ENCODE peak calls at places on chromosomes 2 and 18, in ten cellular contexts. One of them, this sample, is unnamed.

GRCh38 chr2:196230051-196230450 is 58.7 kb upstream of the STK17B start:
- DNase-seq in upper lobe of right lung: peak
- DNase-seq in fibroblast of mammary gland: no peak
- DNase-seq in fibroblast of pulmonary artery: no peak
- DNase-seq in GM06990: no peak
- DNase-seq in mucosa of descending colon: peak
- DNase-seq in heart right ventricle: no peak
- DNase-seq in HFF-Myc: no peak
- DNase-seq in GM23248: no peak
- DNase-seq in GM12865: no peak
- DNase-seq in this sample: no peak

GRCh38 chr2:26623541-26624497 is 17.3 kb downstream of the CIB4 start:
- DNase-seq in fibroblast of pulmonary artery: peak
- DNase-seq in fibroblast of mammary gland: peak
- DNase-seq in GM12865: no peak
- DNase-seq in mucosa of descending colon: no peak
- DNase-seq in GM06990: no peak
- DNase-seq in heart right ventricle: no peak
- DNase-seq in HFF-Myc: no peak
- DNase-seq in upper lobe of right lung: peak
- DNase-seq in GM23248: no peak
- DNase-seq in this sample: no peak

GRCh38 chr18:73563345-73563744 is 584.3 kb downstream of the FBXO15 start:
- DNase-seq in mucosa of descending colon: no peak
- DNase-seq in HFF-Myc: peak
- DNase-seq in GM12865: no peak
- DNase-seq in upper lobe of right lung: no peak
- DNase-seq in heart right ventricle: no peak
- DNase-seq in fibroblast of mammary gland: peak
- DNase-seq in GM23248: peak
- DNase-seq in fibroblast of pulmonary artery: peak
- DNase-seq in GM06990: no peak
- DNase-seq in this sample: no peak

GRCh38 chr18:76519156-76519549 is 24.1 kb upstream of the ZNF516 start:
- DNase-seq in fibroblast of pulmonary artery: peak
- DNase-seq in fibroblast of mammary gland: peak
- DNase-seq in GM23248: peak
- DNase-seq in mucosa of descending colon: no peak
- DNase-seq in heart right ventricle: no peak
- DNase-seq in upper lobe of right lung: no peak
- DNase-seq in HFF-Myc: no peak
- DNase-seq in GM12865: no peak
- DNase-seq in GM06990: no peak
- DNase-seq in this sample: no peak

GRCh38 chr2:36544638-36545338 is 53.2 kb downstream of the FEZ2 start:
- DNase-seq in fibroblast of pulmonary artery: no peak
- DNase-seq in heart right ventricle: no peak
- DNase-seq in mucosa of descending colon: no peak
- DNase-seq in GM12865: no peak
- DNase-seq in GM23248: peak
- DNase-seq in HFF-Myc: no peak
- DNase-seq in fibroblast of mammary gland: no peak
- DNase-seq in upper lobe of right lung: no peak
- DNase-seq in GM06990: no peak
- DNase-seq in this sample: no peak

GRCh38 chr18:24083550-24083949 is 55.3 kb upstream of the CABYR start:
- DNase-seq in mucosa of descending colon: no peak
- DNase-seq in GM12865: no peak
- DNase-seq in heart right ventricle: no peak
- DNase-seq in GM06990: no peak
- DNase-seq in fibroblast of pulmonary artery: no peak
- DNase-seq in upper lobe of right lung: no peak
- DNase-seq in fibroblast of mammary gland: no peak
- DNase-seq in GM23248: no peak
- DNase-seq in HFF-Myc: no peak
- DNase-seq in this sample: no peak

GRCh38 chr18:33560686-33561370 is 17.2 kb upstream of the ASXL3 start:
- DNase-seq in upper lobe of right lung: no peak
- DNase-seq in mucosa of descending colon: no peak
- DNase-seq in HFF-Myc: peak
- DNase-seq in GM23248: peak
- DNase-seq in heart right ventricle: no peak
- DNase-seq in GM06990: no peak
- DNase-seq in GM12865: peak
- DNase-seq in fibroblast of pulmonary artery: peak
- DNase-seq in fibroblast of mammary gland: peak
- DNase-seq in this sample: no peak

GRCh38 chr2:172455121-172455515 is 27.7 kb downstream of the ITGA6 start:
- DNase-seq in HFF-Myc: no peak
- DNase-seq in fibroblast of mammary gland: no peak
- DNase-seq in heart right ventricle: no peak
- DNase-seq in GM12865: no peak
- DNase-seq in mucosa of descending colon: no peak
- DNase-seq in upper lobe of right lung: no peak
- DNase-seq in GM06990: no peak
- DNase-seq in fibroblast of pulmonary artery: no peak
- DNase-seq in GM23248: no peak
- DNase-seq in this sample: no peak

GRCh38 chr2:98824256-98825042 is 93.5 kb upstream of the MGAT4A start:
- DNase-seq in HFF-Myc: no peak
- DNase-seq in mucosa of descending colon: no peak
- DNase-seq in heart right ventricle: no peak
- DNase-seq in GM12865: no peak
- DNase-seq in GM06990: no peak
- DNase-seq in GM23248: no peak
- DNase-seq in fibroblast of pulmonary artery: no peak
- DNase-seq in upper lobe of right lung: no peak
- DNase-seq in fibroblast of mammary gland: no peak
- DNase-seq in this sample: no peak

GRCh38 chr2:98822301-98823164 is 91.6 kb upstream of the MGAT4A start:
- DNase-seq in heart right ventricle: peak
- DNase-seq in GM23248: peak
- DNase-seq in fibroblast of mammary gland: no peak
- DNase-seq in GM12865: no peak
- DNase-seq in upper lobe of right lung: peak
- DNase-seq in fibroblast of pulmonary artery: no peak
- DNase-seq in mucosa of descending colon: no peak
- DNase-seq in HFF-Myc: no peak
- DNase-seq in GM06990: no peak
- DNase-seq in this sample: no peak

GRCh38 chr2:98821629-98822135 is 90.8 kb upstream of the MGAT4A start:
- DNase-seq in HFF-Myc: no peak
- DNase-seq in mucosa of descending colon: no peak
- DNase-seq in upper lobe of right lung: no peak
- DNase-seq in fibroblast of pulmonary artery: no peak
- DNase-seq in GM12865: no peak
- DNase-seq in GM06990: no peak
- DNase-seq in fibroblast of mammary gland: no peak
- DNase-seq in heart right ventricle: no peak
- DNase-seq in GM23248: no peak
- DNase-seq in this sample: no peak

GRCh38 chr2:98825043-98825350 is 94.1 kb upstream of the MGAT4A start:
- DNase-seq in GM12865: no peak
- DNase-seq in heart right ventricle: no peak
- DNase-seq in fibroblast of mammary gland: no peak
- DNase-seq in upper lobe of right lung: no peak
- DNase-seq in HFF-Myc: no peak
- DNase-seq in mucosa of descending colon: no peak
- DNase-seq in fibroblast of pulmonary artery: no peak
- DNase-seq in GM06990: no peak
- DNase-seq in GM23248: no peak
- DNase-seq in this sample: no peak

DNA sequence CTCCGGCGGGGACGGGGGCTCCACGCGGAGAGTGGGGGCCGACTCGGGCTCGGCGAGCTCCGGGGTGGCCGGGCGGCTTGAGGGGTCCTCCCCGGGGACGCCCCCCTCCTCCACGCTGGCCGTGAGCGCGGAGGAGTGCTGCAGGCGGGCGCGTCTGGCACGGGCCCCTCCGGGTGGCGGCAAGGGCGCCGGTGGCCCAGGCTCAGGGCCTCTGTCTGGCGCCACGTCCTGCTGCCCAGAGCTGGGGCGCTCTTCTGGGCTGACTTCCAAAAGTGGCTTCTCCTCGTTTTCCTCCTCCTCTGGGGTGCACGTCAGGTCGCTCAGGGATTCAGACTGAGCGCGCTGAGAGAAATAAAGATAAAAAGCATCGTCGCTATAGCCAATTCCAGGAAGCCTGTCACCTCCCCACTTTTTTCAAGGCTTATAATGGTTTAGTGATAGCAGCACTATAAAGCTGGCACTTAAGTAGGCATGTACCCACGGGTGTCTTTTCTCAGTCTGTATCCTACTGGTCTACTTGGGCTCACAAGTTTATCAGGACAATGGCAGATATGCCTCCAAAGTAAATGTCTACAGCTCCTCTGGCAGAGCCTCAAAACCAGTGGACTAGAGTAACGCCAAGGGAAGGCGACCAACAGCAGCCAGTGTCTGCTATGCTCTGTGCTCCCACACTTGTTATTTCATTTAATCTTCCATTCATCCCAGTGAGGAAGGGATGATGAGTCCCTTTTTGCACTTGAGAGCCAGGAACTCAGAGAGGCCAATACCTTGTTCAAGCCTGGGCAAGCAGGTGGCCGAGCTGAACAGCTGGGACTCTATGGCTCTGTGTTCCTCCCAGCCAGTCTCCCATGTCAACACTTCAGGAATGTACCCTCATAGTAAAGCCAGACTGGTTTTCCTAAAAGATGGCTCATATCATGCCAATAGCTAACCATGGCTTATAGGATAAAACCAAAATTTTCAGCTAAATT is 92.5 kb upstream of the MGAT4A start:
- DNase-seq in mucosa of descending colon: no peak
- DNase-seq in GM23248: no peak
- DNase-seq in upper lobe of right lung: no peak
- DNase-seq in GM06990: no peak
- DNase-seq in HFF-Myc: no peak
- DNase-seq in fibroblast of pulmonary artery: no peak
- DNase-seq in fibroblast of mammary gland: no peak
- DNase-seq in GM12865: no peak
- DNase-seq in heart right ventricle: peak
- DNase-seq in this sample: no peak
- H3K4me3 ChIP-seq in mucosa of descending colon: no peak
- H3K4me3 ChIP-seq in GM23248: no peak
- H3K4me3 ChIP-seq in upper lobe of right lung: peak
- H3K4me3 ChIP-seq in GM06990: no peak
- H3K4me3 ChIP-seq in HFF-Myc: no peak
- H3K4me3 ChIP-seq in fibroblast of pulmonary artery: no peak
- H3K4me3 ChIP-seq in fibroblast of mammary gland: no peak
- H3K4me3 ChIP-seq in GM12865: no peak
- H3K4me3 ChIP-seq in heart right ventricle: peak
- H3K4me3 ChIP-seq in this sample: no peak

GRCh38 chr18:47750889-47751423 is 179.5 kb downstream of the SMAD2 start:
- DNase-seq in GM12865: no peak
- DNase-seq in heart right ventricle: no peak
- DNase-seq in fibroblast of pulmonary artery: no peak
- DNase-seq in upper lobe of right lung: no peak
- DNase-seq in HFF-Myc: no peak
- DNase-seq in GM06990: no peak
- DNase-seq in fibroblast of mammary gland: no peak
- DNase-seq in mucosa of descending colon: no peak
- DNase-seq in GM23248: no peak
- DNase-seq in this sample: no peak

GRCh38 chr18:47747260-47747795 is 183.1 kb downstream of the SMAD2 start:
- DNase-seq in mucosa of descending colon: no peak
- DNase-seq in fibroblast of pulmonary artery: no peak
- DNase-seq in GM12865: no peak
- DNase-seq in GM23248: no peak
- DNase-seq in upper lobe of right lung: no peak
- DNase-seq in GM06990: no peak
- DNase-seq in HFF-Myc: no peak
- DNase-seq in fibroblast of mammary gland: no peak
- DNase-seq in heart right ventricle: no peak
- DNase-seq in this sample: no peak

GRCh38 chr18:47746615-47747014 is 183.8 kb downstream of the SMAD2 start:
- DNase-seq in fibroblast of mammary gland: no peak
- DNase-seq in upper lobe of right lung: no peak
- DNase-seq in GM06990: no peak
- DNase-seq in fibroblast of pulmonary artery: no peak
- DNase-seq in GM23248: no peak
- DNase-seq in GM12865: no peak
- DNase-seq in heart right ventricle: no peak
- DNase-seq in mucosa of descending colon: no peak
- DNase-seq in HFF-Myc: no peak
- DNase-seq in this sample: no peak

GRCh38 chr18:47748093-47748796 is 182.2 kb downstream of the SMAD2 start:
- DNase-seq in fibroblast of pulmonary artery: no peak
- DNase-seq in GM06990: no peak
- DNase-seq in heart right ventricle: no peak
- DNase-seq in GM23248: no peak
- DNase-seq in upper lobe of right lung: no peak
- DNase-seq in mucosa of descending colon: no peak
- DNase-seq in GM12865: no peak
- DNase-seq in fibroblast of mammary gland: no peak
- DNase-seq in HFF-Myc: no peak
- DNase-seq in this sample: no peak

DNA sequence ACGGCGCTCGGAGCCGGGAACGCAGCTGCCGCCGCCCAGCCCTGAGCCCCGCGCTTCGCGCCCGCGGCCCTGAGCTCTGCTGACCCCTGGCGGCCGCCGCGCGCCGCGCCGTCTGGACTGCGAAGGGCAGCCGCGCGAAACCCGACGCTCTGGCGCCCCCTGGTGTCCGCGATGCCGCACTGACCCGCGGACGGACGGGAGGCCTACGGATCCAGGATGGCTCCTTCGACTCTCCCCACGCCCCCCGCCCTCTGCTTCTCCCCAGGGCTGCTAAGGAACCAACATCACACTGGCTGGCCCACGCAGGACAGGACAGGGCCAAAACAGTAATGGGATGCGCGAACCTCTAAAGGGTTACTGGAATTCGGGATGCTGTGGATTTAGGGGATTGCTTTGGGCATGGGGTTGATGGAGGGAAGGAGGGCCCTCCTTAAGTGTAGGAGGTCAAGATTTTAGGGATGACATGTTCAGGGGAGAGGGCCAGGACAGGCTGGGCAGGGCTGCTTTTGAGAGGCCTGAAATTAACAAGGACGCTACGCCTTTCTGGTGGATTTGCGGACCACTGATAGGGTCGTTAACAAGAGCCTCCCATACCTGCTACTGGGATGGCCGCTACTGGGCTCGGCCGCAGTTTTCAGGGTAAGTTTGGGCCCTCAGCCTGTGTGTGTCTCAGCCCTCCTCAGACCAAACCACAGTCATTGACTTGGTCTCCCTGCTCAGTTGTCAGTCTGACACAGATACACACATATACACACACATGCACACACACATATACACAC is 181.1 kb downstream of the SMAD2 start:
- DNase-seq in fibroblast of mammary gland: peak
- DNase-seq in GM06990: peak
- DNase-seq in upper lobe of right lung: peak
- DNase-seq in HFF-Myc: no peak
- DNase-seq in heart right ventricle: peak
- DNase-seq in fibroblast of pulmonary artery: peak
- DNase-seq in GM12865: peak
- DNase-seq in mucosa of descending colon: peak
- DNase-seq in GM23248: peak
- DNase-seq in this sample: peak
- H3K4me3 ChIP-seq in fibroblast of mammary gland: peak
- H3K4me3 ChIP-seq in GM06990: no peak
- H3K4me3 ChIP-seq in upper lobe of right lung: peak
- H3K4me3 ChIP-seq in HFF-Myc: no peak
- H3K4me3 ChIP-seq in heart right ventricle: no peak
- H3K4me3 ChIP-seq in fibroblast of pulmonary artery: peak
- H3K4me3 ChIP-seq in GM12865: no peak
- H3K4me3 ChIP-seq in mucosa of descending colon: no peak
- H3K4me3 ChIP-seq in GM23248: peak
- H3K4me3 ChIP-seq in this sample: no peak

DNA sequence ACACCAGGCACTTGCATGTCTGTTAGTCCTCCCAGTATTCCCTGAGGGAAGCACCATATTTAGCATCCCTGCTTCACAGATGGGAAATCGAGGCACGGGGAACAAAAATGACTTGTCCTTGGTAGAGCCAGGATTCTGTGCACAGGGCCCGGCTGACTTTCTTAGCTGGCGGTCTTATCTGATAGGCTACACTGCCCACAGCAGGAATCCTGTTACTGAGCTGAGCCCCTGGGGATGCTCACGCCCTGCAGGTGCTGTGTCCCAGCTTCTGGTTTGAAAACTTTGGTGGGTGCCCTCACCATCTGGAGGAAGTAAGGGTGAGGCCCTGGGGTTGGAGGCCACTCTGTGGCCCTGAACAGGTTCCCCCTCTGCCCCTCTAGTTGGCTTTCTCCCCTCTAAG is 68.4 kb upstream of the MCFD2 start:
- DNase-seq in mucosa of descending colon: no peak
- DNase-seq in GM06990: peak
- DNase-seq in HFF-Myc: no peak
- DNase-seq in upper lobe of right lung: no peak
- DNase-seq in GM12865: peak
- DNase-seq in fibroblast of mammary gland: no peak
- DNase-seq in GM23248: no peak
- DNase-seq in heart right ventricle: no peak
- DNase-seq in fibroblast of pulmonary artery: no peak
- DNase-seq in this sample: no peak
- H3K4me3 ChIP-seq in mucosa of descending colon: no peak
- H3K4me3 ChIP-seq in GM06990: peak
- H3K4me3 ChIP-seq in HFF-Myc: no peak
- H3K4me3 ChIP-seq in upper lobe of right lung: no peak
- H3K4me3 ChIP-seq in GM12865: peak
- H3K4me3 ChIP-seq in fibroblast of mammary gland: no peak
- H3K4me3 ChIP-seq in GM23248: no peak
- H3K4me3 ChIP-seq in heart right ventricle: no peak
- H3K4me3 ChIP-seq in fibroblast of pulmonary artery: no peak
- H3K4me3 ChIP-seq in this sample: no peak

GRCh38 chr2:189613650-189614420 is 33.2 kb upstream of the SLC40A1 start:
- DNase-seq in HFF-Myc: no peak
- DNase-seq in heart right ventricle: no peak
- DNase-seq in fibroblast of mammary gland: peak
- DNase-seq in GM23248: peak
- DNase-seq in mucosa of descending colon: no peak
- DNase-seq in upper lobe of right lung: no peak
- DNase-seq in GM06990: no peak
- DNase-seq in GM12865: no peak
- DNase-seq in fibroblast of pulmonary artery: peak
- DNase-seq in this sample: no peak
- H3K4me3 ChIP-seq in HFF-Myc: no peak
- H3K4me3 ChIP-seq in heart right ventricle: no peak
- H3K4me3 ChIP-seq in fibroblast of mammary gland: peak
- H3K4me3 ChIP-seq in GM23248: no peak
- H3K4me3 ChIP-seq in mucosa of descending colon: no peak
- H3K4me3 ChIP-seq in upper lobe of right lung: peak
- H3K4me3 ChIP-seq in GM06990: no peak
- H3K4me3 ChIP-seq in GM12865: no peak
- H3K4me3 ChIP-seq in fibroblast of pulmonary artery: peak
- H3K4me3 ChIP-seq in this sample: no peak

This sample was measured in Jurkat, Clone E6-1.